ENCODE peak calls at places on chromosomes 4 and X, in ten cellular contexts. A, M, Z, D, N, O, W, V, C and B are unnamed samples.

GRCh38 chr4:99755223-99755944 is 61.2 kb upstream of the DAPP1 start:
- DNase-seq in A (no peak), M (no peak), Z (no peak), D (no peak), N (no peak), O (no peak), W (no peak), V (no peak), C (no peak), B (no peak)

GRCh38 chr4:169621754-169622481 is 1.5 kb downstream of the CLCN3 start:
- DNase-seq in A (no peak), M (no peak), Z (no peak), D (no peak), N (no peak), O (no peak), W (no peak), V (no peak), C (peak), B (no peak)

GRCh38 chr4:104451573-104451972 is 43.1 kb downstream of the CXXC4 start:
- DNase-seq in A (peak), M (no peak), Z (peak), D (no peak), N (no peak), O (no peak), W (no peak), V (no peak), C (no peak), B (peak)

GRCh38 chr4:10619220-10619619 is 65.3 kb downstream of the CLNK start:
- DNase-seq in A (no peak), M (no peak), Z (no peak), D (no peak), N (no peak), O (no peak), W (no peak), V (no peak), C (no peak), B (no peak)

GRCh38 chr4:145583656-145584055 is 35.5 kb upstream of the MMAA start:
- DNase-seq in A (no peak), M (no peak), Z (no peak), D (no peak), N (no peak), O (no peak), W (no peak), V (no peak), C (no peak), B (no peak)

GRCh38 chr4:128566688-128567087 is 242.8 kb upstream of the JADE1 start:
- DNase-seq in A (no peak), M (no peak), Z (no peak), D (no peak), N (no peak), O (no peak), W (no peak), V (no peak), C (no peak), B (no peak)

GRCh38 chrX:68112321-68112720 is 321.0 kb downstream of the OPHN1 start:
- DNase-seq in A (peak), M (no peak), Z (no peak), D (no peak), N (no peak), O (no peak), W (no peak), V (no peak), C (no peak), B (no peak)

GRCh38 chr4:3074846-3075651 is 568 bp downstream of the HTT start:
- DNase-seq in A (peak), M (peak), Z (peak), D (peak), N (peak), O (no peak), W (no peak), V (peak), C (peak), B (peak)

GRCh38 chrX:109475174-109475891 is 6.6 kb downstream of the GUCY2F start:
- DNase-seq in A (peak), M (no peak), Z (peak), D (peak), N (no peak), O (peak), W (no peak), V (peak), C (no peak), B (peak)

GRCh38 chrX:150690126-150690525 is 3.1 kb upstream of the MTMR1 start:
- DNase-seq in A (no peak), M (no peak), Z (no peak), D (no peak), N (no peak), O (no peak), W (no peak), V (no peak), C (no peak), B (no peak)

GRCh38 chr4:184705692-184706091 is 28.2 kb downstream of the CENPU start:
- DNase-seq in A (no peak), M (no peak), Z (no peak), D (no peak), N (no peak), O (no peak), W (no peak), V (no peak), C (no peak), B (no peak)

GRCh38 chr4:55393461-55394320 is 2.1 kb upstream of the TMEM165 start:
- DNase-seq in A (no peak), M (no peak), Z (no peak), D (no peak), N (no peak), O (no peak), W (no peak), V (no peak), C (no peak), B (no peak)

GRCh38 chrX:53251307-53251706 is 26.3 kb upstream of the KDM5C start:
- DNase-seq in A (no peak), M (no peak), Z (no peak), D (no peak), N (no peak), O (no peak), W (no peak), V (no peak), C (no peak), B (no peak)

GRCh38 chrX:47218280-47218919 is at the start of gene CDK16:
- DNase-seq in A (peak), M (peak), Z (peak), D (peak), N (peak), O (peak), W (no peak), V (peak), C (peak), B (peak)

GRCh38 chr4:162406637-162407370 is 243.0 kb upstream of the FSTL5 start:
- DNase-seq in A (no peak), M (no peak), Z (no peak), D (no peak), N (peak), O (no peak), W (no peak), V (no peak), C (no peak), B (no peak)

GRCh38 chr4:183244506-183244905 is 75.6 kb downstream of the CLDN22 start:
- DNase-seq in A (no peak), M (no peak), Z (no peak), D (no peak), N (no peak), O (no peak), W (no peak), V (no peak), C (no peak), B (no peak)

GRCh38 chr4:152747444-152747843 is 32.1 kb downstream of the TIGD4 start:
- DNase-seq in A (no peak), M (no peak), Z (no peak), D (no peak), N (no peak), O (no peak), W (no peak), V (no peak), C (no peak), B (no peak)

GRCh38 chr4:3646280-3646679 is 114.1 kb upstream of the LRPAP1 start:
- DNase-seq in A (no peak), M (no peak), Z (no peak), D (no peak), N (no peak), O (no peak), W (no peak), V (no peak), C (no peak), B (no peak)

GRCh38 chr4:177367336-177367735 is 57.7 kb downstream of the NEIL3 start:
- DNase-seq in A (no peak), M (no peak), Z (no peak), D (no peak), N (no peak), O (no peak), W (no peak), V (no peak), C (no peak), B (peak)

GRCh38 chrX:30887721-30888120 is 1.3 kb downstream of the TAB3 start:
- DNase-seq in A (no peak), M (peak), Z (no peak), D (no peak), N (no peak), O (no peak), W (no peak), V (no peak), C (no peak), B (no peak)

GRCh38 chr4:48979897-48980579 is 6.0 kb upstream of the CWH43 start:
- DNase-seq in A (no peak), M (no peak), Z (no peak), D (no peak), N (no peak), O (no peak), W (no peak), V (no peak), C (no peak), B (no peak)

GRCh38 chr4:54065282-54066087 is 1.1 kb upstream of the CHIC2 start:
- DNase-seq in A (no peak), M (no peak), Z (peak), D (no peak), N (no peak), O (no peak), W (no peak), V (no peak), C (no peak), B (no peak)

GRCh38 chrX:17521871-17522693 is 147.1 kb downstream of the NHS start:
- DNase-seq in A (no peak), M (no peak), Z (peak), D (peak), N (no peak), O (no peak), W (no peak), V (no peak), C (no peak), B (peak)

GRCh38 chr4:163762756-163763155 is 268.3 kb downstream of the TMA16 start:
- DNase-seq in A (no peak), M (no peak), Z (no peak), D (no peak), N (no peak), O (no peak), W (no peak), V (no peak), C (no peak), B (no peak)

GRCh38 chr4:113328514-113328913 is 279.1 kb downstream of the ANK2 start:
- DNase-seq in A (no peak), M (no peak), Z (no peak), D (no peak), N (no peak), O (no peak), W (no peak), V (peak), C (no peak), B (peak)

GRCh38 chr4:181761130-181761529 is 482.1 kb upstream of the TENM3 start:
- DNase-seq in A (no peak), M (no peak), Z (no peak), D (no peak), N (no peak), O (no peak), W (no peak), V (no peak), C (no peak), B (no peak)

GRCh38 chr4:81472249-81473085 is 760 bp upstream of the RASGEF1B start:
- DNase-seq in A (no peak), M (no peak), Z (peak), D (no peak), N (no peak), O (no peak), W (peak), V (peak), C (no peak), B (peak)

GRCh38 chr4:164464313-164464712 is 289.6 kb upstream of the SMIM31 start:
- DNase-seq in A (no peak), M (no peak), Z (no peak), D (no peak), N (no peak), O (no peak), W (no peak), V (no peak), C (no peak), B (no peak)

GRCh38 chr4:28443786-28444412 is 1583.3 kb downstream of the STIM2 start:
- DNase-seq in A (peak), M (no peak), Z (peak), D (no peak), N (no peak), O (no peak), W (no peak), V (no peak), C (no peak), B (no peak)

GRCh38 chr4:187179086-187180070 is 455.7 kb upstream of the FAT1 start:
- DNase-seq in A (no peak), M (no peak), Z (peak), D (no peak), N (no peak), O (no peak), W (no peak), V (no peak), C (no peak), B (no peak)

GRCh38 chr4:26235500-26235899 is 85.3 kb upstream of the RBPJ start:
- DNase-seq in A (no peak), M (no peak), Z (no peak), D (no peak), N (peak), O (peak), W (peak), V (no peak), C (no peak), B (no peak)

GRCh38 chr4:101114936-101115372 is 232.4 kb downstream of the PPP3CA start:
- DNase-seq in A (peak), M (no peak), Z (no peak), D (no peak), N (no peak), O (no peak), W (no peak), V (no peak), C (no peak), B (no peak)

GRCh38 chr4:168631241-168632151 is 134.6 kb downstream of the PALLD start:
- DNase-seq in A (peak), M (peak), Z (peak), D (peak), N (peak), O (peak), W (no peak), V (no peak), C (no peak), B (peak)